ENCODE peak calls at places on chromosomes 6 and 20, in six cellular contexts. One of them, this sample, is unnamed.
A peak's percentile ranks its signal among the peaks of the same experiment; 100 is the strongest.

GRCh38 chr6:166241974-166242373 is 66.2 kb downstream of the PRR18 start:
- DNase-seq in right lobe of liver: no peak
- DNase-seq in tibial nerve: no peak
- DNase-seq in NCI-H510A: no peak
- DNase-seq in endothelial cell: no peak
- DNase-seq in activated T-helper 1 cell treated with anti-CD3 and anti-CD28 coated beads, Interleukin-2, amount 50 U/mL, for 16 hours: no peak
- DNase-seq in this sample: no peak

GRCh38 chr6:77106992-77107391 is 356.3 kb downstream of the HTR1B start:
- DNase-seq in right lobe of liver: no peak
- DNase-seq in tibial nerve: no peak
- DNase-seq in NCI-H510A: no peak
- DNase-seq in endothelial cell: no peak
- DNase-seq in activated T-helper 1 cell treated with anti-CD3 and anti-CD28 coated beads, Interleukin-2, amount 50 U/mL, for 16 hours: no peak
- DNase-seq in this sample: no peak

GRCh38 chr6:151400473-151400872 is 9.1 kb upstream of the ZBTB2 start:
- DNase-seq in right lobe of liver: no peak
- DNase-seq in tibial nerve: no peak
- DNase-seq in NCI-H510A: no peak
- DNase-seq in endothelial cell: no peak
- DNase-seq in activated T-helper 1 cell treated with anti-CD3 and anti-CD28 coated beads, Interleukin-2, amount 50 U/mL, for 16 hours: no peak
- DNase-seq in this sample: no peak

GRCh38 chr6:83536034-83536646 is 23.8 kb downstream of the PRSS35 start:
- DNase-seq in right lobe of liver: peak; percentile 49
- DNase-seq in tibial nerve: peak; percentile 43
- DNase-seq in NCI-H510A: no peak
- DNase-seq in endothelial cell: peak; percentile 65
- DNase-seq in activated T-helper 1 cell treated with anti-CD3 and anti-CD28 coated beads, Interleukin-2, amount 50 U/mL, for 16 hours: no peak
- DNase-seq in this sample: peak; percentile 7

GRCh38 chr6:129287778-129288177 is 404.8 kb downstream of the LAMA2 start:
- DNase-seq in right lobe of liver: no peak
- DNase-seq in tibial nerve: no peak
- DNase-seq in NCI-H510A: no peak
- DNase-seq in endothelial cell: no peak
- DNase-seq in activated T-helper 1 cell treated with anti-CD3 and anti-CD28 coated beads, Interleukin-2, amount 50 U/mL, for 16 hours: no peak
- DNase-seq in this sample: no peak

GRCh38 chr6:158068893-158069799 is 87.5 kb downstream of the SYNJ2 start:
- DNase-seq in right lobe of liver: no peak
- DNase-seq in tibial nerve: no peak
- DNase-seq in NCI-H510A: peak; percentile 54
- DNase-seq in endothelial cell: no peak
- DNase-seq in activated T-helper 1 cell treated with anti-CD3 and anti-CD28 coated beads, Interleukin-2, amount 50 U/mL, for 16 hours: no peak
- DNase-seq in this sample: no peak

GRCh38 chr6:42569102-42570028 is 5.5 kb downstream of the UBR2 start:
- DNase-seq in right lobe of liver: no peak
- DNase-seq in tibial nerve: no peak
- DNase-seq in NCI-H510A: no peak
- DNase-seq in endothelial cell: no peak
- DNase-seq in activated T-helper 1 cell treated with anti-CD3 and anti-CD28 coated beads, Interleukin-2, amount 50 U/mL, for 16 hours: no peak
- DNase-seq in this sample: no peak

GRCh38 chr6:169783971-169784930 is 32.8 kb downstream of the ERMARD start:
- DNase-seq in right lobe of liver: peak; percentile 34
- DNase-seq in tibial nerve: no peak
- DNase-seq in NCI-H510A: no peak
- DNase-seq in endothelial cell: no peak
- DNase-seq in activated T-helper 1 cell treated with anti-CD3 and anti-CD28 coated beads, Interleukin-2, amount 50 U/mL, for 16 hours: no peak
- DNase-seq in this sample: no peak

GRCh38 chr20:49989234-49990065 is 6.7 kb downstream of the SNAI1 start:
- DNase-seq in right lobe of liver: peak; percentile 56
- DNase-seq in tibial nerve: peak; percentile 80
- DNase-seq in NCI-H510A: no peak
- DNase-seq in endothelial cell: peak; percentile 44
- DNase-seq in activated T-helper 1 cell treated with anti-CD3 and anti-CD28 coated beads, Interleukin-2, amount 50 U/mL, for 16 hours: no peak
- DNase-seq in this sample: no peak

GRCh38 chr6:166313255-166314070 is 5.3 kb upstream of the PRR18 start:
- DNase-seq in right lobe of liver: no peak
- DNase-seq in tibial nerve: no peak
- DNase-seq in NCI-H510A: no peak
- DNase-seq in endothelial cell: peak; percentile 54
- DNase-seq in activated T-helper 1 cell treated with anti-CD3 and anti-CD28 coated beads, Interleukin-2, amount 50 U/mL, for 16 hours: no peak
- DNase-seq in this sample: no peak

GRCh38 chr20:32224463-32224862 is 16.8 kb downstream of the POFUT1 start:
- DNase-seq in right lobe of liver: no peak
- DNase-seq in tibial nerve: no peak
- DNase-seq in NCI-H510A: no peak
- DNase-seq in endothelial cell: no peak
- DNase-seq in activated T-helper 1 cell treated with anti-CD3 and anti-CD28 coated beads, Interleukin-2, amount 50 U/mL, for 16 hours: no peak
- DNase-seq in this sample: no peak

GRCh38 chr20:45378191-45378590 is at the start of gene TP53TG5:
- DNase-seq in right lobe of liver: no peak
- DNase-seq in tibial nerve: no peak
- DNase-seq in NCI-H510A: no peak
- DNase-seq in endothelial cell: no peak
- DNase-seq in activated T-helper 1 cell treated with anti-CD3 and anti-CD28 coated beads, Interleukin-2, amount 50 U/mL, for 16 hours: no peak
- DNase-seq in this sample: no peak

GRCh38 chr6:6701864-6702263 is 113.3 kb downstream of the LY86 start:
- DNase-seq in right lobe of liver: no peak
- DNase-seq in tibial nerve: no peak
- DNase-seq in NCI-H510A: no peak
- DNase-seq in endothelial cell: no peak
- DNase-seq in activated T-helper 1 cell treated with anti-CD3 and anti-CD28 coated beads, Interleukin-2, amount 50 U/mL, for 16 hours: no peak
- DNase-seq in this sample: no peak

GRCh38 chr6:113018351-113019151 is 671.4 kb downstream of the RFPL4B start:
- DNase-seq in right lobe of liver: no peak
- DNase-seq in tibial nerve: no peak
- DNase-seq in NCI-H510A: no peak
- DNase-seq in endothelial cell: no peak
- DNase-seq in activated T-helper 1 cell treated with anti-CD3 and anti-CD28 coated beads, Interleukin-2, amount 50 U/mL, for 16 hours: no peak
- DNase-seq in this sample: no peak

GRCh38 chr6:99495466-99495865 is 19.8 kb downstream of the USP45 start:
- DNase-seq in right lobe of liver: no peak
- DNase-seq in tibial nerve: no peak
- DNase-seq in NCI-H510A: no peak
- DNase-seq in endothelial cell: no peak
- DNase-seq in activated T-helper 1 cell treated with anti-CD3 and anti-CD28 coated beads, Interleukin-2, amount 50 U/mL, for 16 hours: no peak
- DNase-seq in this sample: no peak

GRCh38 chr6:170155464-170156196 is 135.2 kb downstream of the DLL1 start:
- DNase-seq in right lobe of liver: peak; percentile 24
- DNase-seq in tibial nerve: no peak
- DNase-seq in NCI-H510A: no peak
- DNase-seq in endothelial cell: no peak
- DNase-seq in activated T-helper 1 cell treated with anti-CD3 and anti-CD28 coated beads, Interleukin-2, amount 50 U/mL, for 16 hours: no peak
- DNase-seq in this sample: no peak

GRCh38 chr6:109073344-109074235 is 21.1 kb downstream of the SESN1 start:
- DNase-seq in right lobe of liver: no peak
- DNase-seq in tibial nerve: no peak
- DNase-seq in NCI-H510A: no peak
- DNase-seq in endothelial cell: peak; percentile 37
- DNase-seq in activated T-helper 1 cell treated with anti-CD3 and anti-CD28 coated beads, Interleukin-2, amount 50 U/mL, for 16 hours: no peak
- DNase-seq in this sample: peak; percentile 23

GRCh38 chr6:72861935-72862432 is 240.1 kb downstream of the KCNQ5 start:
- DNase-seq in right lobe of liver: peak; percentile 75
- DNase-seq in tibial nerve: no peak
- DNase-seq in NCI-H510A: no peak
- DNase-seq in endothelial cell: no peak
- DNase-seq in activated T-helper 1 cell treated with anti-CD3 and anti-CD28 coated beads, Interleukin-2, amount 50 U/mL, for 16 hours: no peak
- DNase-seq in this sample: no peak

GRCh38 chr20:19211661-19212523 is 550 bp upstream of the SLC24A3 start:
- DNase-seq in right lobe of liver: no peak
- DNase-seq in tibial nerve: no peak
- DNase-seq in NCI-H510A: peak; percentile 70
- DNase-seq in endothelial cell: peak; percentile 52
- DNase-seq in activated T-helper 1 cell treated with anti-CD3 and anti-CD28 coated beads, Interleukin-2, amount 50 U/mL, for 16 hours: no peak
- DNase-seq in this sample: no peak

GRCh38 chr20:38412877-38413577 is 22.1 kb downstream of the SNHG17 start:
- DNase-seq in right lobe of liver: no peak
- DNase-seq in tibial nerve: no peak
- DNase-seq in NCI-H510A: no peak
- DNase-seq in endothelial cell: no peak
- DNase-seq in activated T-helper 1 cell treated with anti-CD3 and anti-CD28 coated beads, Interleukin-2, amount 50 U/mL, for 16 hours: no peak
- DNase-seq in this sample: no peak

GRCh38 chr20:1422756-1423155 is 29.9 kb upstream of the FKBP1A start:
- DNase-seq in right lobe of liver: no peak
- DNase-seq in tibial nerve: no peak
- DNase-seq in NCI-H510A: no peak
- DNase-seq in endothelial cell: no peak
- DNase-seq in activated T-helper 1 cell treated with anti-CD3 and anti-CD28 coated beads, Interleukin-2, amount 50 U/mL, for 16 hours: no peak
- DNase-seq in this sample: no peak

GRCh38 chr6:52993461-52993860 is 1.6 kb downstream of the GSTA4 start:
- DNase-seq in right lobe of liver: no peak
- DNase-seq in tibial nerve: no peak
- DNase-seq in NCI-H510A: no peak
- DNase-seq in endothelial cell: no peak
- DNase-seq in activated T-helper 1 cell treated with anti-CD3 and anti-CD28 coated beads, Interleukin-2, amount 50 U/mL, for 16 hours: no peak
- DNase-seq in this sample: no peak

GRCh38 chr6:20652691-20653479 is 118.6 kb downstream of the CDKAL1 start:
- DNase-seq in right lobe of liver: no peak
- DNase-seq in tibial nerve: no peak
- DNase-seq in NCI-H510A: no peak
- DNase-seq in endothelial cell: no peak
- DNase-seq in activated T-helper 1 cell treated with anti-CD3 and anti-CD28 coated beads, Interleukin-2, amount 50 U/mL, for 16 hours: no peak
- DNase-seq in this sample: no peak

GRCh38 chr6:123803456-123803861 is 206 bp upstream of the NKAIN2 start:
- DNase-seq in right lobe of liver: no peak
- DNase-seq in tibial nerve: no peak
- DNase-seq in NCI-H510A: no peak
- DNase-seq in endothelial cell: no peak
- DNase-seq in activated T-helper 1 cell treated with anti-CD3 and anti-CD28 coated beads, Interleukin-2, amount 50 U/mL, for 16 hours: no peak
- DNase-seq in this sample: no peak

GRCh38 chr6:134372603-134373281 is 54.8 kb upstream of the SGK1 start:
- DNase-seq in right lobe of liver: peak; percentile 70
- DNase-seq in tibial nerve: peak; percentile 43
- DNase-seq in NCI-H510A: no peak
- DNase-seq in endothelial cell: no peak
- DNase-seq in activated T-helper 1 cell treated with anti-CD3 and anti-CD28 coated beads, Interleukin-2, amount 50 U/mL, for 16 hours: no peak
- DNase-seq in this sample: no peak

GRCh38 chr20:1895674-1896496 is 678 bp downstream of the SIRPA start:
- DNase-seq in right lobe of liver: peak; percentile 91
- DNase-seq in tibial nerve: no peak
- DNase-seq in NCI-H510A: no peak
- DNase-seq in endothelial cell: no peak
- DNase-seq in activated T-helper 1 cell treated with anti-CD3 and anti-CD28 coated beads, Interleukin-2, amount 50 U/mL, for 16 hours: no peak
- DNase-seq in this sample: no peak

GRCh38 chr6:2523061-2523460 is 227.7 kb downstream of the MYLK4 start:
- DNase-seq in right lobe of liver: no peak
- DNase-seq in tibial nerve: no peak
- DNase-seq in NCI-H510A: no peak
- DNase-seq in endothelial cell: no peak
- DNase-seq in activated T-helper 1 cell treated with anti-CD3 and anti-CD28 coated beads, Interleukin-2, amount 50 U/mL, for 16 hours: no peak
- DNase-seq in this sample: no peak

GRCh38 chr20:32609993-32610896 is 25.1 kb upstream of the NOL4L start:
- DNase-seq in right lobe of liver: no peak
- DNase-seq in tibial nerve: no peak
- DNase-seq in NCI-H510A: peak; percentile 69
- DNase-seq in endothelial cell: no peak
- DNase-seq in activated T-helper 1 cell treated with anti-CD3 and anti-CD28 coated beads, Interleukin-2, amount 50 U/mL, for 16 hours: no peak
- DNase-seq in this sample: no peak